ENCODE peak calls at places on chromosome 7, in six cellular contexts. L, S, J, P, B and D are unnamed samples.

GRCh38 chr7:73436031-73436929 is 2.7 kb downstream of the FZD9 start:
- DNase-seq in L (peak), S (no peak), J (no peak), P (no peak), B (peak), D (no peak)

GRCh38 chr7:130650616-130651015 is 17.9 kb downstream of the COPG2 start:
- DNase-seq in L (no peak), S (no peak), J (no peak), P (no peak), B (no peak), D (no peak)

GRCh38 chr7:23205861-23206510 is 24.1 kb downstream of the NUP42 start:
- DNase-seq in L (no peak), S (no peak), J (no peak), P (no peak), B (peak), D (no peak)

GRCh38 chr7:100087055-100087750 is 1.6 kb upstream of the COPS6 start:
- DNase-seq in L (peak), S (no peak), J (no peak), P (no peak), B (peak), D (no peak)

GRCh38 chr7:30923774-30924413 is 12.2 kb downstream of the AQP1 start:
- DNase-seq in L (no peak), S (no peak), J (peak), P (peak), B (peak), D (no peak)

GRCh38 chr7:18117482-18117881 is 89.8 kb upstream of the PRPS1L1 start:
- DNase-seq in L (no peak), S (no peak), J (no peak), P (no peak), B (no peak), D (no peak)

GRCh38 chr7:1055084-1055450 is 10.7 kb downstream of the GPR146 start:
- DNase-seq in L (no peak), S (peak), J (peak), P (no peak), B (peak), D (no peak)

GRCh38 chr7:51276091-51276605 is 40.5 kb downstream of the COBL start:
- DNase-seq in L (no peak), S (no peak), J (no peak), P (no peak), B (no peak), D (no peak)

GRCh38 chr7:148921806-148922205 is 37.7 kb upstream of the EZH2 start:
- DNase-seq in L (no peak), S (no peak), J (no peak), P (no peak), B (no peak), D (no peak)

GRCh38 chr7:25720427-25720826 is 431.6 kb upstream of the NFE2L3 start:
- DNase-seq in L (peak), S (peak), J (no peak), P (no peak), B (peak), D (no peak)

GRCh38 chr7:116367171-116367813 is 132.2 kb upstream of the CAV2 start:
- DNase-seq in L (no peak), S (no peak), J (no peak), P (no peak), B (no peak), D (no peak)